ENCODE peak calls at places on chromosome X, in six cellular contexts. One of them, this sample, is unnamed.

GRCh38 chrX:39721570-39722279 is 376.0 kb downstream of the BCOR start:
- DNase-seq in mesenchymal stem cell: no peak
- DNase-seq in pons: no peak
- DNase-seq in non-pigmented ciliary epithelial cell: no peak
- DNase-seq in M059J: no peak
- DNase-seq in RPMI8226: no peak
- DNase-seq in this sample: peak; percentile 39

GRCh38 chrX:107324493-107325310 is 118.3 kb downstream of the DNAAF6 start:
- DNase-seq in mesenchymal stem cell: peak; percentile 24
- DNase-seq in pons: peak; percentile 1
- DNase-seq in non-pigmented ciliary epithelial cell: no peak
- DNase-seq in M059J: peak; percentile 11
- DNase-seq in RPMI8226: peak; percentile 46
- DNase-seq in this sample: no peak

GRCh38 chrX:27966955-27967354 is 14.3 kb downstream of the DCAF8L1 start:
- DNase-seq in mesenchymal stem cell: peak; percentile 28
- DNase-seq in pons: no peak
- DNase-seq in non-pigmented ciliary epithelial cell: peak; percentile 2
- DNase-seq in M059J: no peak
- DNase-seq in RPMI8226: no peak
- DNase-seq in this sample: peak; percentile 41

GRCh38 chrX:23103546-23103945 is 103.8 kb downstream of the DDX53 start:
- DNase-seq in mesenchymal stem cell: no peak
- DNase-seq in pons: no peak
- DNase-seq in non-pigmented ciliary epithelial cell: no peak
- DNase-seq in M059J: no peak
- DNase-seq in RPMI8226: no peak
- DNase-seq in this sample: no peak

GRCh38 chrX:154014429-154015380 is 5.0 kb downstream of the IRAK1 start:
- DNase-seq in mesenchymal stem cell: no peak
- DNase-seq in pons: no peak
- DNase-seq in non-pigmented ciliary epithelial cell: no peak
- DNase-seq in M059J: no peak
- DNase-seq in RPMI8226: no peak
- DNase-seq in this sample: no peak

GRCh38 chrX:22109442-22109841 is 77.3 kb downstream of the PHEX start:
- DNase-seq in mesenchymal stem cell: peak; percentile 26
- DNase-seq in pons: no peak
- DNase-seq in non-pigmented ciliary epithelial cell: no peak
- DNase-seq in M059J: peak; percentile 46
- DNase-seq in RPMI8226: no peak
- DNase-seq in this sample: no peak

GRCh38 chrX:153487590-153488071 is 7.1 kb upstream of the BGN start:
- DNase-seq in mesenchymal stem cell: no peak
- DNase-seq in pons: no peak
- DNase-seq in non-pigmented ciliary epithelial cell: no peak
- DNase-seq in M059J: no peak
- DNase-seq in RPMI8226: no peak
- DNase-seq in this sample: no peak

GRCh38 chrX:13220916-13221315 is 98.9 kb downstream of the ATXN3L start:
- DNase-seq in mesenchymal stem cell: peak; percentile 82
- DNase-seq in pons: no peak
- DNase-seq in non-pigmented ciliary epithelial cell: peak; percentile 59
- DNase-seq in M059J: peak; percentile 95
- DNase-seq in RPMI8226: no peak
- DNase-seq in this sample: no peak

GRCh38 chrX:110561036-110561435 is 202.4 kb downstream of the RTL9 start:
- DNase-seq in mesenchymal stem cell: no peak
- DNase-seq in pons: no peak
- DNase-seq in non-pigmented ciliary epithelial cell: no peak
- DNase-seq in M059J: peak; percentile 79
- DNase-seq in RPMI8226: no peak
- DNase-seq in this sample: no peak

GRCh38 chrX:3712080-3712869 is 1.2 kb downstream of the PRKX start:
- DNase-seq in mesenchymal stem cell: peak; percentile 35
- DNase-seq in pons: no peak
- DNase-seq in non-pigmented ciliary epithelial cell: no peak
- DNase-seq in M059J: no peak
- DNase-seq in RPMI8226: peak; percentile 25
- DNase-seq in this sample: no peak

This sample was measured in MV-4-11.